ENCODE peak calls at places on chromosomes 7 and 10, in six cellular contexts. M is H9, B is neuronal stem cell, U is mesendoderm, L is IMR-90, E is H1. O is an unnamed sample.

GRCh38 chr10:121063744-121064143 is 212.6 kb downstream of the WDR11 start:
- DNase-seq in M (no peak), B (no peak), U (no peak), L (no peak), E (no peak), O (peak)

GRCh38 chr10:31536297-31536696 is 217.3 kb downstream of the ZEB1 start:
- DNase-seq in M (no peak), B (no peak), U (no peak), L (no peak), E (no peak), O (no peak)

GRCh38 chr7:25954395-25954794 is 197.6 kb upstream of the NFE2L3 start:
- DNase-seq in M (no peak), B (no peak), U (peak), L (no peak), E (no peak), O (no peak)

GRCh38 chr10:43140414-43140813 is 2.2 kb downstream of the CSGALNACT2 start:
- DNase-seq in M (no peak), B (no peak), U (no peak), L (peak), E (no peak), O (peak)

GRCh38 chr7:158672975-158673374 is 31.6 kb downstream of the NCAPG2 start:
- DNase-seq in M (no peak), B (no peak), U (no peak), L (peak), E (no peak), O (peak)

GRCh38 chr7:142496545-142496991 is 238.7 kb upstream of the PRSS58 start:
- DNase-seq in M (no peak), B (no peak), U (no peak), L (peak), E (no peak), O (peak)

GRCh38 chr7:47483604-47484273 is 98.2 kb downstream of the TNS3 start:
- DNase-seq in M (no peak), B (no peak), U (peak), L (peak), E (no peak), O (peak)

GRCh38 chr10:45557275-45557905 is 115.2 kb downstream of the ZFAND4 start:
- DNase-seq in M (peak), B (no peak), U (peak), L (no peak), E (peak), O (no peak)

GRCh38 chr10:69716711-69717560 is 84.8 kb upstream of the COL13A1 start:
- DNase-seq in M (peak), B (peak), U (peak), L (peak), E (peak), O (peak)

GRCh38 chr10:57593983-57594573 is 673.6 kb downstream of the IPMK start:
- DNase-seq in M (no peak), B (no peak), U (no peak), L (no peak), E (no peak), O (no peak)

GRCh38 chr7:122577449-122578003 is 121.4 kb downstream of the RNF133 start:
- DNase-seq in M (no peak), B (no peak), U (no peak), L (no peak), E (no peak), O (no peak)

GRCh38 chr10:17527530-17528146 is 73.2 kb upstream of the ST8SIA6 start:
- DNase-seq in M (peak), B (no peak), U (peak), L (peak), E (peak), O (peak)

GRCh38 chr7:88217675-88218427 is 2.0 kb downstream of the SRI start:
- DNase-seq in M (no peak), B (no peak), U (no peak), L (no peak), E (no peak), O (no peak)

GRCh38 chr7:147913239-147913638 is 677.3 kb upstream of the C7orf33 start:
- DNase-seq in M (no peak), B (no peak), U (no peak), L (no peak), E (no peak), O (no peak)
- H2BK15ac ChIP-seq in M (no peak), B (no peak), U (no peak), L (no peak), E (no peak), O (no peak)

DNA sequence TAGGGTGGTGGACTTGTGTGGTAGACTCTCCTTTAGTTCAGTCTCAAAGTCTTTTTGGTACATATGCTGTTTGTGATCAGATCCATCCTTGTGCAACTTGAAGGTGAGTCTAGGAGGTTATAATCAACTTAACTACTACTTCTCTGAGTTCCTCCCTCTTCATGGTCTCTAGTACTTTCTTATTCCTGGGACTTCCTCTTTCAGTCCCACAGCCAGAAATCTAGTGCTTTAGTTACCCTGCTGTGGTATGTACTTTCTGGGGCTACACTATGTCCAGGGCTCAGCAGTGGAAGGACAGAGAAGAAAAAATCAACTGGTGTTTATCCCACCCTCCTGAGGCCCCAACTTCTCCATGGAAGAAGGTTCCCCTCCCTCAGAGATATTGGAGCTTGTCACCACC is 19.4 kb upstream of the ATAD1 start:
- DNase-seq in M (no peak), B (no peak), U (no peak), L (no peak), E (no peak), O (no peak)
- H2BK15ac ChIP-seq in M (no peak), B (no peak), U (no peak), L (no peak), E (no peak), O (no peak)

GRCh38 chr10:90987383-90987782 is 66.5 kb upstream of the ANKRD1 start:
- DNase-seq in M (no peak), B (no peak), U (no peak), L (no peak), E (no peak), O (no peak)
- H2BK15ac ChIP-seq in M (no peak), B (no peak), U (no peak), L (no peak), E (no peak), O (no peak)

DNA sequence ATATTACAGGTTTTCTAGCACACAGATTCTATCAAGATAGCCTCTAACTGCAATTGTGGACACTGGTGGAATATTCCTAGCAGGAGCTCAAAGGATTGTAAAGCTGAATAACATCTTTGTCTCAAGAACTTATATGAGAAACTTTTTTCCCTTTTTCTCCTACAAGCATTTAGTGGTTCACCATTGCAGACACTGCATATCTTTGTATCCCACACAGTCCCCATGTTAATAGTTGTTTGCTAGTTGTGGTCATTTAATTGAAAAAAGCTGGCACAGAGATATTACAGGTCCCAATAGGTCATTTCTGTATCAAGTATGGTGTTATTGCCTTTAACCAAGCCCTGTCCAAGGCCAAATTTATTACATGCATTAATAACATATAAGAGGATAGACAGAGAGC is 226.2 kb upstream of the TCF7L2 start:
- DNase-seq in M (no peak), B (no peak), U (no peak), L (no peak), E (no peak), O (no peak)
- H2BK15ac ChIP-seq in M (no peak), B (no peak), U (no peak), L (no peak), E (no peak), O (no peak)

GRCh38 chr10:97228775-97229157 is 43.0 kb upstream of the SLIT1 start:
- DNase-seq in M (no peak), B (no peak), U (no peak), L (no peak), E (no peak), O (no peak)

GRCh38 chr10:97230146-97230545 is 44.4 kb upstream of the SLIT1 start:
- DNase-seq in M (no peak), B (no peak), U (no peak), L (peak), E (no peak), O (no peak)

GRCh38 chr10:97228130-97228774 is 42.5 kb upstream of the SLIT1 start:
- DNase-seq in M (no peak), B (no peak), U (no peak), L (no peak), E (no peak), O (no peak)

GRCh38 chr10:97226398-97226797 is 40.6 kb upstream of the SLIT1 start:
- DNase-seq in M (no peak), B (no peak), U (no peak), L (no peak), E (no peak), O (no peak)

GRCh38 chr10:97229322-97229721 is 43.6 kb upstream of the SLIT1 start:
- DNase-seq in M (no peak), B (no peak), U (no peak), L (peak), E (no peak), O (peak)
- H2BK15ac ChIP-seq in M (no peak), B (no peak), U (no peak), L (no peak), E (no peak), O (no peak)

DNA sequence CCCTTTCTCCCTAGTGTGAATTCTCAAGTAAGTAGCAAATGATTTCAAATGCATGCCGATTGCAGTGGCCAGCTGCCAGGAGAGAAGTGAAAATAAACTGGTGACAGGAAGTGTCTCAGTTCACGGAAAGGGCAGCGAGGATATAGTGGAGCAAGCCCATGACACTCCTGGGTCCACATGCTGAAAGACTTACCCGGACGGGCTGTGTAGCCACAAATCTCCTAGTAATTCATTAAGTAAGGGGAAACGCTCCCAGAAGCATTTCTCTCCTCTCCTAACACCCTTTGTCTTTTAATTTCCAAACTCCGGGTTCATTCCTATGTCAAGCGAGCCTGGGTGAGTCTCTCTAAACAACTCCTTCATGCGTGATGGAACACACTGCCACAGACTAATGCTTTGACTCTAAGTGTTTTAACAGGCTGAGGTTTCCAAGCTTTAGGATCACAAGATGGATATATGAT is 125.6 kb downstream of the CYP26A1 start:
- DNase-seq in M (no peak), B (no peak), U (no peak), L (peak), E (no peak), O (peak)
- H2BK15ac ChIP-seq in M (no peak), B (no peak), U (no peak), L (no peak), E (no peak), O (no peak)

GRCh38 chr7:52184006-52184703 is 851.3 kb upstream of the POM121L12 start:
- DNase-seq in M (no peak), B (no peak), U (no peak), L (no peak), E (no peak), O (no peak)
- H2BK15ac ChIP-seq in M (no peak), B (no peak), U (no peak), L (no peak), E (no peak), O (no peak)

DNA sequence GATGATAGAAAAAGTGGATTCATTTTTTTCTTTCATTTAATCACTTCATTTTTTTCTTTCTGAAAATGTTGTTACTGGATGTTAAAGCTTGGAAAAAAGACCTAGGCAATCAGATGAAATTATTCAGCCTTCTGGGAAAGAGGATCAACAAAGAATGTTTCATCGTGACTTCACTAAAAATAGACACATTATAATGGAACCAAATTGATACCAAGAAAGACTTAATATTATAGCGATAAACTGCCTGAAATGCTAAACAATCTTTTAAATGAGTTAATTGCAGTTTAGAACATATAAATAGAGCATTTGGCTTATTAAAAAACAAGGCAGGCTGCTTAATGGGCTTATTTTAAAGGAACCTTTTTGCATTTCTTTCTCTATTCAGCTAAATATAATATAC is 25.6 kb upstream of the TMEM229A start:
- DNase-seq in M (no peak), B (no peak), U (no peak), L (no peak), E (no peak), O (no peak)
- H2BK15ac ChIP-seq in M (no peak), B (no peak), U (no peak), L (no peak), E (no peak), O (no peak)

DNA sequence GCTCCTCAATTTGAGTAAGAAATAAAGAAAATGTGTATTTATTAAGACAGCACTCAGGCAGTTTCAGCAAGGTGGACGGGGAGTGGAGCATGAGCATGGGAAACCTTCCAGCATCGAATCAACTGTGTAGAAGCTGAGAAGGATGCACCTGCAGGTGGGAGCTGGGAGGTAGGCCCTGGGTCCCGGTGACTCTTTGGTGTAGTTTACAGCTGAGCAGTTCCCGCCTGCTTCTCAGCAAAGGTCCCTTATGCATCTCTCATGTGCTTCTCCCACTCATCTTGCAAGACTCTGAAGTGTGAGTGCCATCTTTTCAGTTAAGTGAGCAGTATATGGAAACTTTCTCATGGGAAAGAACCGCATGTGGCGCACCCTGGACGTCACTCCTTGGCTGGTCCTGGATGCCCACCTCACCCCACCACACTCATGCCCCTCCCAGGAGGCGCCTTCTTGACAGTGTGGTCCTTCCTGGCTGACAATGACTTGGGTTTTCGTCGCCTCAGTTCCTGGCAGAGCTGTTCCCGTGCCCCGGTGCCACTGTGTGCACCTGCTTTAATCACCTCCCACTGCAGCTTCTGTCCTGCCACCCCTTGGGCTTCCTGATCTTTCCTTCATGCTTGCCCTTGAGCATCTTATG is 19.8 kb upstream of the PURB start:
- DNase-seq in M (no peak), B (no peak), U (no peak), L (no peak), E (no peak), O (no peak)
- H2BK15ac ChIP-seq in M (no peak), B (no peak), U (no peak), L (no peak), E (no peak), O (no peak)

GRCh38 chr7:153808117-153808516 is 244.1 kb upstream of the DPP6 start:
- DNase-seq in M (no peak), B (no peak), U (no peak), L (no peak), E (no peak), O (no peak)
- H2BK15ac ChIP-seq in M (no peak), B (no peak), U (no peak), L (no peak), E (no peak), O (no peak)